ENCODE peak calls at places on chromosomes 13 and 19, in six cellular contexts. One of them, this sample, is unnamed.

GRCh38 chr13:66627512-66627911 is 602.6 kb downstream of the PCDH9 start:
- DNase-seq in mesenchymal stem cell: no peak
- DNase-seq in IMR-90: no peak
- DNase-seq in H1: no peak
- DNase-seq in neuronal stem cell: no peak
- DNase-seq in H9: no peak
- DNase-seq in this sample: no peak

GRCh38 chr13:31945202-31945978 is 86.2 kb upstream of the FRY start:
- DNase-seq in neuronal stem cell: no peak
- DNase-seq in mesenchymal stem cell: peak
- DNase-seq in IMR-90: peak
- DNase-seq in H9: peak
- DNase-seq in H1: no peak
- DNase-seq in this sample: peak

GRCh38 chr13:110245421-110245899 is 61.5 kb downstream of the COL4A1 start:
- DNase-seq in H1: no peak
- DNase-seq in mesenchymal stem cell: peak
- DNase-seq in IMR-90: peak
- DNase-seq in H9: no peak
- DNase-seq in neuronal stem cell: no peak
- DNase-seq in this sample: no peak

GRCh38 chr19:33794578-33795369 is 1.9 kb upstream of the KCTD15 start:
- DNase-seq in neuronal stem cell: peak
- DNase-seq in H1: no peak
- DNase-seq in IMR-90: no peak
- DNase-seq in H9: peak
- DNase-seq in mesenchymal stem cell: peak
- DNase-seq in this sample: no peak

GRCh38 chr19:55116232-55117062 is 990 bp downstream of the PPP1R12C start:
- DNase-seq in IMR-90: peak
- DNase-seq in neuronal stem cell: no peak
- DNase-seq in H9: no peak
- DNase-seq in H1: no peak
- DNase-seq in mesenchymal stem cell: peak
- DNase-seq in this sample: peak

GRCh38 chr13:111857336-111857735 is 209.6 kb upstream of the SOX1 start:
- DNase-seq in mesenchymal stem cell: no peak
- DNase-seq in neuronal stem cell: no peak
- DNase-seq in H1: no peak
- DNase-seq in IMR-90: no peak
- DNase-seq in H9: no peak
- DNase-seq in this sample: no peak

GRCh38 chr19:11096210-11096841 is 7.1 kb downstream of the LDLR start:
- DNase-seq in neuronal stem cell: no peak
- DNase-seq in H1: no peak
- DNase-seq in mesenchymal stem cell: no peak
- DNase-seq in IMR-90: peak
- DNase-seq in H9: no peak
- DNase-seq in this sample: peak

GRCh38 chr13:46743191-46743590 is 53.8 kb downstream of the ESD start:
- DNase-seq in mesenchymal stem cell: no peak
- DNase-seq in IMR-90: peak
- DNase-seq in H9: no peak
- DNase-seq in neuronal stem cell: no peak
- DNase-seq in H1: no peak
- DNase-seq in this sample: peak

GRCh38 chr13:35514801-35515502 is 38.5 kb upstream of the MAB21L1 start:
- DNase-seq in mesenchymal stem cell: no peak
- DNase-seq in neuronal stem cell: no peak
- DNase-seq in IMR-90: no peak
- DNase-seq in H9: no peak
- DNase-seq in H1: no peak
- DNase-seq in this sample: no peak

GRCh38 chr19:9875796-9876195 is 40.7 kb downstream of the PIN1 start:
- DNase-seq in neuronal stem cell: no peak
- DNase-seq in H1: no peak
- DNase-seq in mesenchymal stem cell: no peak
- DNase-seq in IMR-90: no peak
- DNase-seq in H9: no peak
- DNase-seq in this sample: no peak

GRCh38 chr13:48233886-48234488 is 981 bp downstream of the ITM2B start:
- DNase-seq in H1: no peak
- DNase-seq in mesenchymal stem cell: peak
- DNase-seq in neuronal stem cell: no peak
- DNase-seq in IMR-90: peak
- DNase-seq in H9: no peak
- DNase-seq in this sample: peak

GRCh38 chr13:92768592-92768991 is 458.0 kb upstream of the GPC6 start:
- DNase-seq in mesenchymal stem cell: no peak
- DNase-seq in H1: no peak
- DNase-seq in IMR-90: no peak
- DNase-seq in H9: no peak
- DNase-seq in neuronal stem cell: no peak
- DNase-seq in this sample: no peak

GRCh38 chr19:56538761-56539263 is at the start of gene ZFP28:
- DNase-seq in H1: no peak
- DNase-seq in H9: peak
- DNase-seq in mesenchymal stem cell: no peak
- DNase-seq in neuronal stem cell: no peak
- DNase-seq in IMR-90: no peak
- DNase-seq in this sample: no peak

GRCh38 chr19:5131866-5132561 is 163.1 kb downstream of the KDM4B start:
- DNase-seq in mesenchymal stem cell: no peak
- DNase-seq in neuronal stem cell: peak
- DNase-seq in H1: no peak
- DNase-seq in H9: no peak
- DNase-seq in IMR-90: no peak
- DNase-seq in this sample: peak

GRCh38 chr13:104001766-104002165 is 935.5 kb upstream of the SLC10A2 start:
- DNase-seq in mesenchymal stem cell: no peak
- DNase-seq in neuronal stem cell: no peak
- DNase-seq in H1: no peak
- DNase-seq in IMR-90: no peak
- DNase-seq in H9: no peak
- DNase-seq in this sample: no peak

GRCh38 chr13:95652244-95652764 is 7.8 kb upstream of the DZIP1 start:
- DNase-seq in neuronal stem cell: no peak
- DNase-seq in mesenchymal stem cell: no peak
- DNase-seq in H1: no peak
- DNase-seq in IMR-90: no peak
- DNase-seq in H9: no peak
- DNase-seq in this sample: no peak

GRCh38 chr13:50928088-50928487 is 18.5 kb downstream of the RNASEH2B start:
- DNase-seq in IMR-90: no peak
- DNase-seq in H9: no peak
- DNase-seq in neuronal stem cell: no peak
- DNase-seq in H1: no peak
- DNase-seq in mesenchymal stem cell: peak
- DNase-seq in this sample: no peak

GRCh38 chr13:64029343-64030093 is 2613.9 kb upstream of the PCDH20 start:
- DNase-seq in neuronal stem cell: no peak
- DNase-seq in mesenchymal stem cell: no peak
- DNase-seq in H9: no peak
- DNase-seq in H1: no peak
- DNase-seq in IMR-90: no peak
- DNase-seq in this sample: no peak

GRCh38 chr19:51461723-51462161 is 3.5 kb upstream of the SIGLEC8 start:
- DNase-seq in neuronal stem cell: no peak
- DNase-seq in H1: no peak
- DNase-seq in H9: no peak
- DNase-seq in IMR-90: no peak
- DNase-seq in mesenchymal stem cell: no peak
- DNase-seq in this sample: no peak

GRCh38 chr13:46469064-46469463 is 82.0 kb upstream of the RUBCNL start:
- DNase-seq in H1: no peak
- DNase-seq in neuronal stem cell: no peak
- DNase-seq in mesenchymal stem cell: peak
- DNase-seq in H9: no peak
- DNase-seq in IMR-90: no peak
- DNase-seq in this sample: no peak

GRCh38 chr13:67119481-67119883 is 110.7 kb downstream of the PCDH9 start:
- DNase-seq in H9: no peak
- DNase-seq in H1: no peak
- DNase-seq in mesenchymal stem cell: peak
- DNase-seq in neuronal stem cell: no peak
- DNase-seq in IMR-90: peak
- DNase-seq in this sample: no peak

GRCh38 chr13:95298971-95299627 is 2.2 kb downstream of the ABCC4 start:
- DNase-seq in H1: no peak
- DNase-seq in H9: no peak
- DNase-seq in neuronal stem cell: no peak
- DNase-seq in IMR-90: peak
- DNase-seq in mesenchymal stem cell: peak
- DNase-seq in this sample: no peak

GRCh38 chr13:106350208-106350607 is 185.3 kb downstream of the EFNB2 start:
- DNase-seq in neuronal stem cell: no peak
- DNase-seq in IMR-90: no peak
- DNase-seq in H9: no peak
- DNase-seq in H1: no peak
- DNase-seq in mesenchymal stem cell: no peak
- DNase-seq in this sample: no peak

GRCh38 chr19:19201697-19202630 is 1.2 kb downstream of the NR2C2AP start:
- DNase-seq in H1: no peak
- DNase-seq in H9: no peak
- DNase-seq in mesenchymal stem cell: no peak
- DNase-seq in neuronal stem cell: no peak
- DNase-seq in IMR-90: no peak
- DNase-seq in this sample: no peak

GRCh38 chr19:19205416-19206410 is 2.5 kb upstream of the NR2C2AP start:
- DNase-seq in IMR-90: no peak
- DNase-seq in H9: no peak
- DNase-seq in mesenchymal stem cell: no peak
- DNase-seq in neuronal stem cell: no peak
- DNase-seq in H1: no peak
- DNase-seq in this sample: no peak

GRCh38 chr19:19203012-19203856 is at the start of gene NR2C2AP:
- DNase-seq in mesenchymal stem cell: peak
- DNase-seq in H9: peak
- DNase-seq in IMR-90: peak
- DNase-seq in neuronal stem cell: peak
- DNase-seq in H1: no peak
- DNase-seq in this sample: peak

GRCh38 chr19:19204181-19204580 is 967 bp upstream of the NR2C2AP start:
- DNase-seq in H9: peak
- DNase-seq in H1: no peak
- DNase-seq in mesenchymal stem cell: no peak
- DNase-seq in neuronal stem cell: no peak
- DNase-seq in IMR-90: no peak
- DNase-seq in this sample: no peak

GRCh38 chr19:19202707-19203011 is 555 bp downstream of the NR2C2AP start:
- DNase-seq in H9: no peak
- DNase-seq in IMR-90: no peak
- DNase-seq in mesenchymal stem cell: no peak
- DNase-seq in H1: no peak
- DNase-seq in neuronal stem cell: no peak
- DNase-seq in this sample: no peak
- H3K23ac ChIP-seq in H9: no peak
- H3K23ac ChIP-seq in IMR-90: peak
- H3K23ac ChIP-seq in mesenchymal stem cell: no peak
- H3K23ac ChIP-seq in H1: no peak
- H3K23ac ChIP-seq in neuronal stem cell: no peak
- H3K23ac ChIP-seq in this sample: no peak

GRCh38 chr13:44407379-44407778 is 33.8 kb downstream of the SERP2 start:
- DNase-seq in mesenchymal stem cell: no peak
- DNase-seq in neuronal stem cell: no peak
- DNase-seq in H1: no peak
- DNase-seq in IMR-90: no peak
- DNase-seq in H9: no peak
- DNase-seq in this sample: no peak

GRCh38 chr13:44402902-44403719 is 29.5 kb downstream of the SERP2 start:
- DNase-seq in H9: no peak
- DNase-seq in IMR-90: no peak
- DNase-seq in neuronal stem cell: no peak
- DNase-seq in mesenchymal stem cell: no peak
- DNase-seq in H1: no peak
- DNase-seq in this sample: peak

GRCh38 chr13:44403720-44404063 is 30.1 kb downstream of the SERP2 start:
- DNase-seq in neuronal stem cell: no peak
- DNase-seq in H9: no peak
- DNase-seq in H1: no peak
- DNase-seq in IMR-90: no peak
- DNase-seq in mesenchymal stem cell: no peak
- DNase-seq in this sample: peak

GRCh38 chr13:44406617-44407016 is 33.0 kb downstream of the SERP2 start:
- DNase-seq in neuronal stem cell: no peak
- DNase-seq in H1: no peak
- DNase-seq in mesenchymal stem cell: no peak
- DNase-seq in IMR-90: no peak
- DNase-seq in H9: no peak
- DNase-seq in this sample: no peak

DNA sequence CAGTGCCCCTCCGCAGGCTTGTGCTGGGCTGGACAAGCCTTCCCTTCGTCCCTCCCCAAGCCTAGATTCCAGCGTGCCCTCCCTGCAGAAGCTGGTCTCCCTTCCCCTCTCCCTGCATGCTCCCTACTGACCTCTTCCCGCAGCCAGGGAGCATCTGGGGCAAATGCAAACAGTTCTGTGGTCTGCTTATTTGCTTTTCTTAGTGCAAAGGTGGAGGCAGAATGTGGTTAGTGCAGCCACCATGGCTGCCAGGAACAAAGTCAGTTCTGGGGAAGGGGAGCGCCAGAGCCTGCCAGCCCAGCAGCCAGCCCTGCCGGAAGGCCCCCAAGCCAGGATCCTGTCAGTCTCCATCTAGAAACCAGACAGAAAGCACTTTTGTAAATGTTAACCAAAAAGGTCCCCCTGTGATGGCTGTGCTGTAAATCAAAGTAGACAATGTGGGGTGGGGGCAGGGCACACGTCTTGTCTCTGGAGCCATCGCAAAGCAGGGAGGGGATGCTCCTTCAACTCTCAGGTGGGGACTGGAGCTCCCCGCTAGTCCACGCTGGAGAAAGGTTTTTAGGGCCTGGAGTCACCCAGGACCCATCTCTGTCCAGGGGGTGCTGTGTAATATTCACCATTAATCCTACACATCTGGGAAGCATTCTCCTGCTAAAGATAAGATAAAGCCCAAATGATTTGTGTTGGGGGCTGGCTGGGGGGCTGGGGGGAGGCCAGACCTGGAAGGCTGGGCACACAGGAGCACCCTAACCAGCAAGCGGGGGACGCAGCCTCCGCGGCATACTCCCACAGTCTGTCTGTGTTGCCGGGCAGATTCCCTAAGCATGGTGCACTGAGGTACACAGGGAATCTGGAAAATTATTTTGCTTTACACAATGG is 30.9 kb downstream of the SERP2 start:
- DNase-seq in mesenchymal stem cell: no peak
- DNase-seq in IMR-90: no peak
- DNase-seq in H9: peak
- DNase-seq in H1: no peak
- DNase-seq in neuronal stem cell: no peak
- DNase-seq in this sample: no peak
- H3K18ac ChIP-seq in mesenchymal stem cell: peak
- H3K18ac ChIP-seq in IMR-90: no peak
- H3K18ac ChIP-seq in H9: peak
- H3K18ac ChIP-seq in H1: peak
- H3K18ac ChIP-seq in neuronal stem cell: peak
- H3K18ac ChIP-seq in this sample: peak

GRCh38 chr13:61052175-61052574 is 363.5 kb downstream of the PCDH20 start:
- DNase-seq in IMR-90: no peak
- DNase-seq in mesenchymal stem cell: no peak
- DNase-seq in H9: no peak
- DNase-seq in H1: no peak
- DNase-seq in neuronal stem cell: no peak
- DNase-seq in this sample: no peak
- H3K4ac ChIP-seq in IMR-90: no peak
- H3K4ac ChIP-seq in mesenchymal stem cell: no peak
- H3K4ac ChIP-seq in H9: no peak
- H3K4ac ChIP-seq in H1: no peak
- H3K4ac ChIP-seq in neuronal stem cell: no peak
- H3K4ac ChIP-seq in this sample: no peak

GRCh38 chr19:37963190-37963947 is 56.4 kb downstream of the SIPA1L3 start:
- DNase-seq in H1: no peak
- DNase-seq in H9: no peak
- DNase-seq in mesenchymal stem cell: peak
- DNase-seq in neuronal stem cell: no peak
- DNase-seq in IMR-90: peak
- DNase-seq in this sample: no peak
- H3K23ac ChIP-seq in H1: no peak
- H3K23ac ChIP-seq in H9: no peak
- H3K23ac ChIP-seq in mesenchymal stem cell: no peak
- H3K23ac ChIP-seq in neuronal stem cell: no peak
- H3K23ac ChIP-seq in IMR-90: peak
- H3K23ac ChIP-seq in this sample: no peak